ENCODE peak calls at places on chromosome 14, in four cellular contexts. K is ovary, X is stomach, N is upper lobe of left lung. V is an unnamed sample.

GRCh38 chr14:40213701-40214100 is 781.5 kb upstream of the FBXO33 start:
- DNase-seq in K (no peak), X (no peak), N (no peak), V (no peak)

GRCh38 chr14:23153891-23154796 is 29.3 kb downstream of the SLC7A8 start:
- DNase-seq in X (peak), K (peak), N (peak), V (peak)

GRCh38 chr14:105064721-105065143 is 498 bp downstream of the GPR132 start:
- DNase-seq in N (peak), X (no peak), K (no peak), V (peak)

GRCh38 chr14:76376001-76376404 is at the start of gene ESRRB:
- DNase-seq in K (no peak), N (peak), X (no peak), V (no peak)

GRCh38 chr14:73008501-73008900 is 18.4 kb downstream of the ZFYVE1 start:
- DNase-seq in N (no peak), X (no peak), K (no peak), V (no peak)

GRCh38 chr14:31419179-31420012 is 954 bp downstream of the HEATR5A start:
- DNase-seq in X (no peak), K (no peak), N (no peak), V (no peak)

GRCh38 chr14:91889477-91890211 is 22.3 kb upstream of the TC2N start:
- DNase-seq in N (no peak), K (no peak), X (peak), V (peak)

GRCh38 chr14:52272375-52272774 is 4.9 kb downstream of the PTGDR start:
- DNase-seq in K (no peak), N (no peak), X (no peak), V (peak)

GRCh38 chr14:92930737-92931602 is 8.0 kb downstream of the CHGA start:
- DNase-seq in K (no peak), N (no peak), X (no peak), V (no peak)

GRCh38 chr14:94681300-94682060 is 69.3 kb downstream of the SERPINA3 start:
- DNase-seq in K (peak), X (peak), N (no peak), V (peak)

GRCh38 chr14:68468437-68469207 is 324.2 kb downstream of the ZFP36L1 start:
- DNase-seq in K (no peak), X (peak), N (no peak), V (no peak)

GRCh38 chr14:52044791-52045522 is 23.9 kb downstream of the NID2 start:
- DNase-seq in K (no peak), N (no peak), X (no peak), V (no peak)

GRCh38 chr14:31829256-31829923 is 247.7 kb upstream of the ARHGAP5 start:
- DNase-seq in N (no peak), K (no peak), X (no peak), V (no peak)

GRCh38 chr14:33987565-33988080 is 36.7 kb upstream of the EGLN3 start:
- DNase-seq in N (no peak), X (no peak), K (no peak), V (no peak)

GRCh38 chr14:28375295-28375694 is 391.3 kb upstream of the FOXG1 start:
- DNase-seq in N (no peak), X (no peak), K (no peak), V (no peak)

GRCh38 chr14:104937161-104937560 is 12.5 kb downstream of the PLD4 start:
- DNase-seq in N (peak), K (peak), X (no peak), V (no peak)

GRCh38 chr14:86973177-86973576 is 1019.8 kb downstream of the GALC start:
- DNase-seq in N (no peak), X (no peak), K (no peak), V (no peak)

GRCh38 chr14:32932302-32932920 is 6.3 kb upstream of the NPAS3 start:
- DNase-seq in N (peak), X (no peak), K (no peak), V (no peak)

GRCh38 chr14:71322660-71323250 is 415.5 kb downstream of the PCNX1 start:
- DNase-seq in N (no peak), X (no peak), K (no peak), V (no peak)
- H3K4me3 ChIP-seq in N (peak), X (peak), K (no peak), V (peak)

GRCh38 chr14:63893701-63894458 is 41.1 kb downstream of the SYNE2 start:
- DNase-seq in K (peak), X (peak), N (no peak), V (peak)

GRCh38 chr14:63891148-63891964 is 38.6 kb downstream of the SYNE2 start:
- DNase-seq in K (peak), X (no peak), N (no peak), V (no peak)

GRCh38 chr14:63887899-63888298 is 35.1 kb downstream of the SYNE2 start:
- DNase-seq in X (no peak), N (no peak), K (no peak), V (no peak)

GRCh38 chr14:63895510-63895909 is 42.7 kb downstream of the SYNE2 start:
- DNase-seq in X (no peak), N (no peak), K (no peak), V (no peak)

GRCh38 chr14:63890553-63890952 is 37.7 kb downstream of the SYNE2 start:
- DNase-seq in N (no peak), X (no peak), K (no peak), V (no peak)
- TF ChIP-seq POLR2A in N (no peak), X (no peak), K (no peak), V (no peak)

GRCh38 chr14:100842799-100843198 is 16.9 kb downstream of the MEG3 start:
- DNase-seq in N (no peak), K (no peak), X (no peak), V (no peak)
- TF ChIP-seq EP300 in N (no peak), K (no peak), X (no peak), V (no peak)

DNA sequence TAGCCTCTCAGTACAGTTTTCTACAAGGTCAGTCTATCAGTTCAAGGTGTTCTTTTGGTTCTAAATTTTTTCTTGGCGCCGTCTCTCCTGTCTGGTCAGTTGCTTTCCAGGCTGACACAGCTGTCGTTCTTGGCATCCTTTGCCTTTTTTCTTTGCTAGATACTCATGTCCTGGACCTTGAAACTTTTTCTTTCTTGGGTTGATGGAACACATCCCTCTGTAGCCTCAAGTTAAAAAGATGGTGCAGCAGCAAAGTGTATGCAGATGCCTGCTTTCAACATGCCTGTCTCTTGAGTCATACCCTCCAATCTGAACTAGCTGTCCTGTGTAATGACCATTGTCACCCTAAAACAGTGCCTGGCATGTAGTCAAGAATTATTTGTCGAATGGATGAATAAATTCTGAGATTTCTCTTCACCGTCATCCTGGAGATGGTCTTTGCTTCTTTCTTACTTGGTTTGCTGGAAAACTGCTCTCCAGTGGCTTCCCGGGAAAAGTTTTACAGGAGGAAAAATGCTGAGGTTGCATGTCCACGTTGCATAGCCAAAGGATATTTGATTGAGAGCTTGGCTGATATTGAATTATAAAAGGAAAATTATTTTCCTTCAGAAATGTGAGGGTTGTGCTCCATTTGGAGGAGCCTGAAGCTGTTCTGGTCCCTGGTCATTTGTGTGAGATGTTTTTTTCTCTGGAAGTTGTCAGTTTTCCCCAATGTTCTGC is 4.7 kb downstream of the NYNRIN start:
- DNase-seq in K (peak), N (no peak), X (peak), V (no peak)
- H3K4me3 ChIP-seq in K (no peak), N (no peak), X (no peak), V (no peak)

GRCh38 chr14:90336985-90337384 is 5.2 kb upstream of the NRDE2 start:
- DNase-seq in X (no peak), N (no peak), K (no peak), V (no peak)

GRCh38 chr14:90330203-90331196 is 1.2 kb downstream of the NRDE2 start:
- DNase-seq in N (no peak), X (no peak), K (no peak), V (no peak)

GRCh38 chr14:90336401-90336800 is 4.7 kb upstream of the NRDE2 start:
- DNase-seq in K (no peak), N (no peak), X (no peak), V (no peak)

GRCh38 chr14:90332271-90332584 is 487 bp upstream of the NRDE2 start:
- DNase-seq in K (no peak), X (no peak), N (no peak), V (no peak)

GRCh38 chr14:90331497-90332270 is at the start of gene NRDE2:
- DNase-seq in N (peak), X (peak), K (peak), V (peak)
- TF ChIP-seq POLR2A in N (peak), X (no peak), K (no peak), V (peak)

GRCh38 chr14:61176686-61177085 is 104.5 kb downstream of the TMEM30B start:
- DNase-seq in X (no peak), N (no peak), K (no peak), V (no peak)

GRCh38 chr14:61179061-61179675 is 102.0 kb downstream of the TMEM30B start:
- DNase-seq in N (no peak), X (no peak), K (no peak), V (no peak)

GRCh38 chr14:61177279-61178225 is 103.6 kb downstream of the TMEM30B start:
- DNase-seq in N (no peak), K (no peak), X (no peak), V (no peak)

GRCh38 chr14:61179776-61180398 is 101.3 kb downstream of the TMEM30B start:
- DNase-seq in X (no peak), N (no peak), K (no peak), V (no peak)

GRCh38 chr14:61178226-61179060 is 102.7 kb downstream of the TMEM30B start:
- DNase-seq in K (no peak), X (no peak), N (no peak), V (no peak)
- TF ChIP-seq EP300 in K (no peak), X (no peak), N (no peak), V (no peak)

GRCh38 chr14:58944226-58944769 is 244.2 kb upstream of the DAAM1 start:
- DNase-seq in N (no peak), K (peak), X (no peak), V (peak)

GRCh38 chr14:58947156-58947555 is 241.3 kb upstream of the DAAM1 start:
- DNase-seq in X (no peak), N (no peak), K (no peak), V (no peak)

GRCh38 chr14:58944957-58945356 is 243.5 kb upstream of the DAAM1 start:
- DNase-seq in X (no peak), K (no peak), N (no peak), V (no peak)

GRCh38 chr14:58950555-58950954 is 237.9 kb upstream of the DAAM1 start:
- DNase-seq in X (no peak), K (no peak), N (no peak), V (no peak)

DNA sequence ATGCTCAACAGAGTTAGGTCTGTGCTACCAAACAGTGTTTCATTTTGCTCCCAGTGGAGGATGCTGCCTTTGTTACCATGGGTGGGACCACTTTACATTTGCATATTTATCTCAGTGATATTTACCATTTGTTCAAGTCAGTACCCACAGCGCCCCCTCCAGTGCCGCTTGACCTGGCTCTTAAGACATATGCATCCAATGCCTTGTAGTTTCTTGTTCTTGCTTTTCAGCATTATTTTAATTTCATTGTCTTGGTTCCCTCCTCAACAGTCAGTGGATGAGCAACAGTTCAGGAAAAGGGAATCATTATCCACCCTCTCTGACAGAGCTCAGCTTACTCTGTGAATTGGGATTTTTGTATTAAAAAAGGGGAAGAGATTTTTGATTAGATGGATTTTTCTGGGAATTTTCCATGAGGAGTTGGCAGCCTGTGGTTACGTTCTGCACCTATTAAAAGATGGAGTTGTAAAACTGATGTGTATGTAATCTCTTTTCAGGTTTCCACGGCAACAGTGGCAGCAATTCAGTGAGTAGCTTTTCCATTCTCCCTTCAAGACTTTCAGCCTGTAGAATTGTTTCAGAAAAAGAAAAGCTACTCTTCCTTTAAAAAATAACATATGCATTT is 240.5 kb upstream of the DAAM1 start:
- DNase-seq in N (no peak), X (no peak), K (no peak), V (no peak)
- H3K4me3 ChIP-seq in N (no peak), X (no peak), K (no peak), V (no peak)

GRCh38 chr14:63642229-63642611 is 549 bp upstream of the WDR89 start:
- DNase-seq in X (peak), N (no peak), K (peak), V (peak)
- TF ChIP-seq POLR2A in X (no peak), N (no peak), K (no peak), V (no peak)

GRCh38 chr14:48943913-48944312 is 642.3 kb downstream of the RPS29 start:
- DNase-seq in N (no peak), K (no peak), X (no peak), V (no peak)

GRCh38 chr14:48944802-48945201 is 641.4 kb downstream of the RPS29 start:
- DNase-seq in N (no peak), X (no peak), K (no peak), V (no peak)
- TF ChIP-seq EP300 in N (no peak), X (no peak), K (no peak), V (no peak)